ENCODE peak calls at places on chromosomes 3 and 15, in five cellular contexts. Q is NB4, F is heart left ventricle, I is GM12878, S is breast epithelium. D is an unnamed sample.

GRCh38 chr3:123618768-123619484 is 34.1 kb upstream of the HACD2 start:
- DNase-seq in S (no peak), Q (peak), I (no peak), F (peak), D (peak)

GRCh38 chr3:36907911-36908646 is 36.8 kb downstream of the TRANK1 start:
- DNase-seq in I (peak), F (peak), Q (peak), S (no peak), D (peak)

GRCh38 chr15:60651734-60652141 is 172.8 kb upstream of the ICE2 start:
- DNase-seq in F (no peak), I (peak), Q (no peak), S (no peak), D (no peak)

GRCh38 chr3:55965776-55966175 is 478.7 kb upstream of the WNT5A start:
- DNase-seq in S (no peak), Q (no peak), I (peak), F (no peak), D (no peak)

GRCh38 chr3:177312491-177312890 is 115.2 kb upstream of the TBL1XR1 start:
- DNase-seq in S (no peak), Q (no peak), F (no peak), I (no peak), D (no peak)

GRCh38 chr3:192883512-192883911 is 34.1 kb downstream of the MB21D2 start:
- DNase-seq in S (no peak), F (no peak), Q (no peak), I (no peak), D (no peak)

GRCh38 chr3:87088984-87089841 is 98.3 kb upstream of the VGLL3 start:
- DNase-seq in S (no peak), F (peak), Q (no peak), I (no peak), D (peak)

GRCh38 chr3:33578325-33579180 is 138.3 kb upstream of the UBP1 start:
- DNase-seq in Q (no peak), I (no peak), F (no peak), S (no peak), D (no peak)

GRCh38 chr3:71784201-71784913 is 591 bp downstream of the PROK2 start:
- DNase-seq in Q (peak), F (no peak), S (no peak), I (no peak), D (no peak)

GRCh38 chr15:73686781-73687256 is 2.6 kb downstream of the CD276 start:
- DNase-seq in Q (peak), S (no peak), I (no peak), F (no peak), D (no peak)

GRCh38 chr15:52385670-52386069 is 90.1 kb upstream of the MYO5C start:
- DNase-seq in Q (no peak), F (no peak), S (no peak), I (no peak), D (no peak)

GRCh38 chr15:75348034-75348562 is 1.3 kb downstream of the NEIL1 start:
- DNase-seq in S (no peak), Q (no peak), I (no peak), F (no peak), D (no peak)

GRCh38 chr15:59345326-59345725 is 27.3 kb downstream of the MYO1E start:
- DNase-seq in F (no peak), Q (no peak), S (no peak), I (no peak), D (no peak)

GRCh38 chr3:129747982-129748381 is 141.5 kb upstream of the PLXND1 start:
- DNase-seq in S (no peak), F (no peak), Q (no peak), I (no peak), D (no peak)

GRCh38 chr3:125679258-125679657 is 84.0 kb upstream of the OSBPL11 start:
- DNase-seq in Q (no peak), I (no peak), S (no peak), F (no peak), D (no peak)

GRCh38 chr15:80536231-80536630 is 132.0 kb downstream of the ARNT2 start:
- DNase-seq in I (no peak), S (no peak), F (no peak), Q (no peak), D (no peak)

GRCh38 chr15:79310612-79310984 is 314 bp upstream of the TMED3 start:
- DNase-seq in Q (no peak), S (no peak), I (no peak), F (no peak), D (no peak)

GRCh38 chr3:1439395-1439794 is 346.6 kb downstream of the CNTN6 start:
- DNase-seq in I (no peak), S (no peak), Q (peak), F (no peak), D (no peak)

GRCh38 chr15:78625621-78626280 is 5.0 kb upstream of the CHRNA3 start:
- DNase-seq in I (no peak), F (no peak), S (peak), Q (no peak), D (no peak)

GRCh38 chr15:73996939-73997338 is 2.4 kb downstream of the PML start:
- DNase-seq in I (no peak), F (no peak), Q (peak), S (no peak), D (no peak)

GRCh38 chr3:47162695-47163022 is 1.3 kb downstream of the SETD2 start:
- DNase-seq in S (no peak), F (no peak), Q (peak), I (no peak), D (no peak)

DNA sequence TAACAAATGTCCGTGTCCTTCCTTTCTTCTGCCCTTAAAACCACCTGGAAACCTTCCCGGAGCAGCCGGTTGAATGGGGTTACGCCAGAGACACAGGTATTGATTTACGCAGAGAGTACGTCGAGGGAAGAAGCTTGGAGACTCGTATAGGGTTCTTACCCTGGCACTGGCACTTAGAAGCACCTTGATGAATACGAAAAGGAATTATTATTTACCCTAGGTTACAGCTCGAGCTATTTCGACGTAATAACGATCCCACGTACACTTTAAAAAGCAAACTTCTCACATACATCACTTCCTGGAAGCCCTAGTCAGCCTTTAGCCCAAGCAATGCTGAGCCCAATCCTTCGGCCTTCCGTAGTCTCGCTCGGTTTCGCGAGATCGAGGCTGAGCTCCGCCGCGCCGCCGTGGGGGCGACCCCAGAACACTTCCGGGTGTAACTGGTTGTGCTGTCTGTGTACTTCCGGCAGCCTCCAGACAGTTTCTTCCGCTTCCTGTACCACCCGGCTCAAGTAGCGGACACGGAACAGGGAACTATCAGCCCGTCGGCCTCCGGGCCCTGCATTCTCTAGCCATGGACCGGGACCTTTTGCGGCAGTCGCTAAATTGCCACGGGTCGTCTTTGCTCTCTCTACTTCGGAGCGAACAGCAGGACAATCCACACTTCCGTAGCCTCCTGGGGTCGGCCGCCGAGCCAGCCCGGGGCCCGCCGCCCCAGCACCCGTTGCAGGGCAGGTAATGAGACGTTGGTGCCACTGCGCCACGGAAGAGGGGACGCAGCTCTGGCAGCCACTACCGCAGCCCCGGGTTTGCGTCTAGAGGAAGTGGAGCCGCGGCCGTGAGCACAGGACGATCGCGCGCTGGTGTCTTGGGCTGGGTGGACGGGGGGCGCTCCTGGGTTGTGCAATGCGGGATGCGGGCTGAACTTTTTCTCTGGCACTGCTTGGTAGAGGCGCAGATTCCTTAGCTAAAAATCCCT is at the start of gene TTC14:
- DNase-seq in S (peak), I (peak), Q (peak), F (peak), D (peak)
- TF ChIP-seq POLR2A in S (no peak), I (peak), Q (no peak), F (peak), D (no peak)

GRCh38 chr3:49029563-49029884 is 326 bp upstream of the IMPDH2 start:
- DNase-seq in S (no peak), I (no peak), Q (no peak), F (no peak), D (no peak)

GRCh38 chr3:49028298-49028672 is 913 bp downstream of the IMPDH2 start:
- DNase-seq in Q (no peak), I (no peak), F (no peak), S (no peak), D (no peak)

GRCh38 chr3:49030331-49030730 is 1.1 kb upstream of the IMPDH2 start:
- DNase-seq in S (no peak), I (no peak), Q (no peak), F (no peak), D (no peak)

GRCh38 chr3:49027634-49028033 is 1.6 kb downstream of the IMPDH2 start:
- DNase-seq in I (no peak), Q (no peak), S (no peak), F (no peak), D (no peak)

DNA sequence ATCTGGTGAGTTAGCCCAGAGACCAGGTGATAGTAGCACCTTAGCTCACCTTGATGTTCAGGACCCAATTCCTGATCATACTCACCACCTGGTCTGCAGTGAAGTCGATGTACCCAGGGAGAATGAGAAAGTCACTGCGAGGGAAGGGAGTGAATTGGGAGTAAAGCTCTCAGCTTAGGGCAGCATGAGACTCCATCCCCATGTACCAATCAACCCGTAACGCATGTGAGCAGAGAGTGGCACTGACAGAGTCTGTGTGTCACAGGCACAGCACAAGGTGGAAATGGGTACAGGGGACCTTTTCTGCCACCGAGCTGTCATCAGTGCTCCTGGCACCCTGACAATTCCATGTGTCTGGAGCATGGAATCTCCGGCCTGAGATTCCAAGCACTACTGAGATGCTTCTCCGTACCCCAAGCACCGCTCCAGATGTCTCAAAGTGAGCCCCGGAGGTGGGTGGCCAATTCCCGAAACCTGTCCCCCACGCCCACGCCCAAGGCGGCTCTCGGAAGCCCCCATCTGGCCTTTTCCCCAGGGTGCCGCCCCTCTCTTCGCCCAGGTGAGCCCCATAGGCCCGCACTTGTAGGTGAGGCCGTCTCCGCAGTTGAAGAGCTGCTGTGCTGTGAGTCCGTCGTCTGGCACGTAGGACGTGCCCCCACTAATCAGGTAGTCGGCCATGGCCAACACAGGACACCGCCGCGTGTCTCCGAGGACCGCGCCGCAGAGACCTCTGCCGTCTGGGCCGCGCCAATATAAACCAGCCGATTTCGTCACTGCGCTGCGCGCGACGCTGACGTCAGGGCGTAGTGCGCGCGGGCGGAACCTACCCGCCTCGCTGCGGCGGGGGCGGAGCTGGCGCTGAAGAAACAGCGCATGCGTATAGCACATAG is at the start of gene IMPDH2:
- DNase-seq in I (peak), Q (peak), S (peak), F (peak), D (peak)
- TF ChIP-seq CTCF in I (peak), Q (no peak), S (no peak), F (peak), D (no peak)

DNA sequence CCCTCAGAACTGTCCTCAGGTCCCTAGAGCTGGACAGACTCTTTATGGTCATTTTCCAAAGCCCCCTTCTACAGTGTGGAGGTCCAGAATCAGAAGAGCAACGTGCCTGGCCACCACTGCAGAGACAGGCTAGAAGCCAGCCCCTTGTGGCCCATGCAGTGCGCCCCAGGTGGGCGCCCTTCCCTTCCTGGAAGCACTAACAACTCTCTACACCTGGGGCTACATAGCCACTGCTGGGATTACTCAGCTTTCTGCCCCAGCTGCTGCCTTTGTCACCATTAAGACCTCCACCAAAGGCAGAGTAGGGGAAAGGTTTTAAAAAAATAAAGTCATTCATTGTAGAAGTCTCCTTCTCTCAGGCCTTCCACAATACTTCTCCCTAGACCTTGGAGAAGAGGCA is 2.3 kb downstream of the RASGRP1 start:
- DNase-seq in Q (no peak), I (no peak), S (no peak), F (no peak), D (no peak)
- H3K4me3 ChIP-seq in Q (no peak), I (peak), S (no peak), F (no peak), D (no peak)

DNA sequence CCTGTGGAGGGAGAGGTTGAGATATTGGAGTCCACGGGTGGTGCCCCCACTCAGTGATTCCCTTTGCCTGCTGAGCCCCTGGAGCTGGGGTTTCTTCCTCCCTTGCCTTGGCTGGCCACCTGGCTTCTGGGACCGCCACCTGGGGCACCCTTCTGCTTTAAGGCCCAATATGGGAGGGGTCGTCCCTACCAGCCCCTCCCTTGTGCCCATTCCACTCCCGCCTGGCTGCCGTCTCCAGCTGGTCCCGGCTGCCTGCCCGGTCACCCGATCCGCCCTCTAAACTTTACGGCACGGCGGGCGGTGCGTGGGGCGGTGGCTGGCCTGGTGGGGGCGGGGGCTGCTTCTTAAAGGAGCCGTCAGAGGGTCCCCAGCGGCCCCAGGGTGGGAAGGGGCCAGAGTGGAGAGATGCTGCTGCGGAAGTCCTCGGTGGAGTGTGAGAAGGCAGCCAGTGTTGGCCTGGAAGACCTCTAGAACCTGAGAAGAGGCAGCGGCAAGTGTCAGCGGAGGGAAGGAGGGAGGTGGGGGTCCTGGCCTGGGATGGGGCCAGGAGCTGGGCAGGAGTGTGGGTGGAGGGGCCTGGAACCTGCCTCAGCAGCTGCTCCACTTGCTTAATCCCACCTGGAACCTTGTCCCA is 1.6 kb upstream of the SEMA3B start:
- DNase-seq in S (no peak), F (peak), I (no peak), Q (no peak), D (no peak)
- TF ChIP-seq POLR2A in S (no peak), F (peak), I (no peak), Q (no peak), D (no peak)

GRCh38 chr3:10335190-10335738 is 14.4 kb upstream of the SEC13 start:
- DNase-seq in I (no peak), F (no peak), Q (no peak), S (no peak), D (no peak)

GRCh38 chr3:10334042-10334441 is 13.1 kb upstream of the SEC13 start:
- DNase-seq in Q (no peak), S (no peak), F (peak), I (no peak), D (no peak)

GRCh38 chr3:10335871-10336622 is 15.1 kb upstream of the SEC13 start:
- DNase-seq in F (peak), I (no peak), Q (no peak), S (no peak), D (no peak)

GRCh38 chr3:10333359-10333670 is 12.4 kb upstream of the SEC13 start:
- DNase-seq in F (no peak), Q (peak), S (no peak), I (no peak), D (no peak)

DNA sequence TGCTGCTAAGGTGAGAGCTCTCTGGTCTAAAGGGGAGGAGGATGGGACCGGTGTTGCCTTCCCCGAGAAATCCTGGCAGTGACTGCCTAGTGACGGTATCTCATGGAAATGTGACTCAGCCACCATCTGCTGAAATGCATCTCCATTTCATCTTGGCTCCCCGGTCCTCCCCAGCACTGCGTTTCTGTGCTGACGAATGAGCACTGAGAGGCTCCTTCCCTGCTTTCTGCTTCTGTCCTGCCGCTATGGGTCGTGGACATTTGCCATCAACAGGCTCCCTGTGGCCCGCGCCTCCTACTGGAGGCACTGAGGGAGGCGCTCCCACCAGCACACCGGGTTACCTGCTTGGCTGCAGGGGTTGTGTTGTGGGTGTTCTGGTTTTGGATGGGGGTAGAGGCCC is 13.5 kb upstream of the SEC13 start:
- DNase-seq in I (no peak), F (peak), S (no peak), Q (no peak), D (no peak)
- TF ChIP-seq CTCF in I (peak), F (no peak), S (no peak), Q (peak), D (no peak)

DNA sequence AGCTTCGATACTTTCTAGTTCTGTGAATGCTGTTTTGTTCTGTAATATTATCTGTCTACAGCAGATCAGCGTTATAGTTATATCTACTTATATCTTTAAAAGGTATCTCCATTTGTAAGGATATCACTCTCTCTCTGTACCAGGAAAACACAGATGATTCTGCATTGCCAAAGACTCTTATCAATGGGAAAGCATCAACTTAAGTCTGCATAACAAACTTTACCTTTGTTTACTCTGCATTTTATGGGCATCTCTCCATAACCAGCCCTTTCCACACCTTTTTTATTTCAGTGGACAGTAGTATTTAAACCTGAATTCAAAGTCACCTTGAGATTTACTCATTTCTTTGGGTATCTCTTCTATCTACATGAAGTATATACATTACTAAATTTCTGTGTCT is 238.7 kb upstream of the GRM7 start:
- DNase-seq in F (no peak), S (no peak), I (no peak), Q (no peak), D (no peak)
- H3K4me3 ChIP-seq in F (no peak), S (no peak), I (no peak), Q (no peak), D (no peak)

GRCh38 chr15:72272213-72272996 is at the start of gene PARP6:
- DNase-seq in S (peak), I (peak), F (peak), Q (peak), D (peak)
- TF ChIP-seq POLR2A in S (no peak), I (peak), F (peak), Q (peak), D (no peak)

GRCh38 chr3:14126017-14126902 is 1.4 kb downstream of the TMEM43 start:
- DNase-seq in F (no peak), I (no peak), Q (no peak), S (no peak), D (peak)

GRCh38 chr3:14124615-14125192 is at the start of the genes CHCHD4 and TMEM43:
- DNase-seq in Q (peak), S (peak), I (peak), F (peak), D (peak)

GRCh38 chr3:14124223-14124614 is 451 bp downstream of the CHCHD4 start:
- DNase-seq in Q (peak), F (peak), I (peak), S (no peak), D (no peak)

GRCh38 chr3:14127106-14127505 is 2.3 kb downstream of the TMEM43 start:
- DNase-seq in S (no peak), I (no peak), F (no peak), Q (no peak), D (peak)

GRCh38 chr3:14125193-14126016 is 553 bp downstream of the TMEM43 start:
- DNase-seq in S (no peak), F (peak), Q (peak), I (no peak), D (peak)
- TF ChIP-seq CTCF in S (no peak), F (peak), Q (no peak), I (no peak), D (no peak)

D was measured in lower leg skin.